ENCODE peak calls at places on chromosomes 7 and 10, in ten cellular contexts. X is GM12865, T is choroid plexus epithelial cell, P is uterus, Q is right lobe of liver, F is A549, S is ovary, Y is fibroblast of lung, M is body of pancreas, W is endodermal cell. B is an unnamed sample.

GRCh38 chr10:58291538-58292174 is 22.7 kb downstream of the CISD1 start:
- DNase-seq in F (peak), X (peak), M (peak), Q (no peak), S (peak), W (no peak), Y (peak), P (no peak), T (peak), B (peak)

GRCh38 chr7:117582219-117582704 is 102.4 kb downstream of the CFTR start:
- DNase-seq in P (peak), X (no peak), T (peak), Y (peak), W (peak), Q (peak), F (peak), S (peak), M (no peak), B (peak)

GRCh38 chr7:21412953-21413352 is 14.9 kb upstream of the SP4 start:
- DNase-seq in W (no peak), X (peak), Q (no peak), F (no peak), P (no peak), S (no peak), Y (no peak), T (no peak), M (no peak), B (no peak)

GRCh38 chr10:7122561-7122960 is 288.3 kb downstream of the SFMBT2 start:
- DNase-seq in Y (no peak), T (no peak), Q (no peak), M (no peak), S (no peak), F (no peak), X (no peak), W (no peak), P (no peak), B (no peak)

GRCh38 chr10:54585572-54585971 is 215.5 kb downstream of the PCDH15 start:
- DNase-seq in Q (no peak), T (no peak), X (no peak), Y (no peak), P (no peak), M (no peak), W (no peak), S (no peak), F (no peak), B (no peak)

GRCh38 chr7:33784000-33784399 is 121.3 kb upstream of the BMPER start:
- DNase-seq in Y (no peak), W (no peak), F (no peak), X (no peak), Q (no peak), M (no peak), P (no peak), S (no peak), T (no peak), B (no peak)

GRCh38 chr7:15326044-15326644 is 235.7 kb downstream of the AGMO start:
- DNase-seq in Q (no peak), Y (peak), T (peak), M (no peak), X (peak), F (peak), W (no peak), P (no peak), S (no peak), B (peak)

GRCh38 chr10:93384006-93384405 is 98.1 kb downstream of the MYOF start:
- DNase-seq in T (no peak), P (no peak), M (no peak), Q (no peak), F (peak), X (no peak), Y (no peak), W (no peak), S (no peak), B (no peak)

GRCh38 chr10:131063311-131063710 is 248.2 kb downstream of the TCERG1L start:
- DNase-seq in T (no peak), W (no peak), P (no peak), F (no peak), S (no peak), X (no peak), Q (no peak), M (no peak), Y (no peak), B (no peak)

GRCh38 chr7:152869041-152869676 is 109.6 kb downstream of the ACTR3B start:
- DNase-seq in F (no peak), P (no peak), X (no peak), Y (no peak), W (no peak), M (no peak), Q (no peak), S (no peak), T (no peak), B (no peak)

GRCh38 chr7:105996860-105997737 is 34.0 kb downstream of the CDHR3 start:
- DNase-seq in W (no peak), Y (no peak), Q (peak), S (no peak), X (no peak), F (no peak), M (no peak), P (no peak), T (no peak), B (no peak)

GRCh38 chr10:78891741-78892140 is 177.0 kb upstream of the ZMIZ1 start:
- DNase-seq in W (peak), S (no peak), F (no peak), P (no peak), Q (no peak), X (no peak), T (no peak), Y (no peak), M (no peak), B (no peak)

GRCh38 chr10:89427629-89428028 is 13.3 kb downstream of the IFIT5 start:
- DNase-seq in X (no peak), Q (no peak), W (no peak), T (peak), Y (peak), P (no peak), M (no peak), S (no peak), F (no peak), B (peak)

GRCh38 chr10:25465582-25466372 is 291.0 kb downstream of the GPR158 start:
- DNase-seq in F (no peak), M (no peak), P (no peak), Y (no peak), Q (no peak), X (no peak), S (no peak), T (no peak), W (no peak), B (no peak)

GRCh38 chr10:110706690-110707098 is 62.6 kb downstream of the RBM20 start:
- DNase-seq in S (no peak), W (no peak), M (no peak), F (no peak), P (no peak), Y (peak), Q (no peak), X (no peak), T (peak), B (peak)

GRCh38 chr7:46696741-46697140 is 775.7 kb upstream of the IGFBP3 start:
- DNase-seq in Q (no peak), F (no peak), P (no peak), S (no peak), Y (no peak), X (no peak), W (no peak), T (no peak), M (no peak), B (no peak)

GRCh38 chr10:104025524-104025923 is 58.6 kb downstream of the SLK start:
- DNase-seq in T (no peak), M (no peak), Q (no peak), W (no peak), P (no peak), S (no peak), F (no peak), Y (no peak), X (no peak), B (no peak)

GRCh38 chr7:105769951-105770628 is 106.3 kb downstream of the ATXN7L1 start:
- DNase-seq in Q (no peak), S (no peak), Y (peak), X (peak), W (no peak), P (no peak), F (peak), M (no peak), T (no peak), B (peak)

DNA sequence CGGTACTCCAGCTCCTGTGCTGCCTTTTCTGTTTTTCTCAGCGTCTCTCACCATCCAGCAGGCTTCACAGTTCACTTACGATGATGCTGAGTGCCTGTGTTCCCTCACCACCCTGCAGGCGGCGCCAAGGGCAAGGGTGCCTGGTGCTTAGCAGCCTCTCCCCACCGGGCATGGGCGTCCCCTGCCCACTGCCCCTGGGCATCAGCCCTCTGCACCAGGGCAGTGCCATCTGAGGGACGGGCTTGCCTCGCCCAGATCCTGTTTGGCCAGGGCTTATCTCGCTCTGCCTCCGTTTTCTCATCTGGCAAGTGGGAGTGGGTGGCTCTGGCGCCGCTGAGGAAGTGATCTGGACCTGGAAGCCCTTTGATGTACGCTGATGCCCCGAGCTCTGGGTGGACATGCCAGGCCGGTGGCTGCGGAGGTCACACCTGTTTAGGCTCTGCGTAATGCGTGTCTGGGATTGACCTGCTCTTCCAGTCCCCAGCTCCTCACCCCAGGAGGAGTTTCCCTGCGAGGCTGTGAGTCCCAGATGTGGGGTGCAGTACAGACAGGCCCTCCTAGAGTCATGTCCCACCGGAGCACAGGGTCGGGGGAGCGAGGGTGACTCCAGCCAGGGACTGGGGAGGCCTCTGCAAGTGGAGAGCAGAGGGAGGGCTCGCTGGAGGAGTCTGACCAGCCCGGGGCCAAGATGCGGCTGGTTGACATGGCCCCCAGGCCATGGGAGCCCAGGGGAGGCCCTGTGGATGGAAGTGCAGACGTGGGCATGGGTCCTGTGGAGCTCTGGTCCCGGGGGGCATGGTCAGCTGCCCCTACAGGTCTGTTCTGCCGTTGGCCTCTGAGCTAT is 11.8 kb downstream of the TTYH3 start:
- DNase-seq in M (no peak), Y (no peak), P (no peak), T (no peak), S (peak), X (peak), Q (no peak), W (peak), F (no peak), B (no peak)
- TF ChIP-seq CTCF in M (no peak), Y (no peak), P (no peak), T (peak), S (no peak), X (peak), Q (no peak), W (peak), F (no peak), B (peak)

GRCh38 chr7:100611983-100612729 is at the start of gene MOSPD3:
- DNase-seq in W (peak), S (peak), X (peak), M (peak), Y (peak), T (peak), F (peak), Q (peak), P (peak), B (peak)
- H3K4me3 ChIP-seq in W (peak), S (peak), X (peak), M (peak), Y (peak), T (peak), F (peak), Q (peak), P (peak), B (peak)

GRCh38 chr7:141754939-141755338 is 9.0 kb upstream of the TAS2R3 start:
- DNase-seq in S (no peak), P (no peak), X (peak), Y (peak), T (peak), Q (no peak), M (no peak), F (no peak), W (peak), B (no peak)
- TF ChIP-seq CTCF in S (no peak), P (no peak), X (peak), Y (peak), T (peak), Q (peak), M (no peak), F (peak), W (peak), B (peak)

GRCh38 chr10:27258492-27258837 is 17.9 kb upstream of the ACBD5 start:
- DNase-seq in X (no peak), S (no peak), P (no peak), M (no peak), Q (no peak), F (no peak), Y (no peak), T (no peak), W (no peak), B (no peak)

GRCh38 chr10:27256299-27256698 is 15.7 kb upstream of the ACBD5 start:
- DNase-seq in F (no peak), M (no peak), P (no peak), X (no peak), S (no peak), Q (no peak), W (no peak), Y (no peak), T (no peak), B (no peak)

GRCh38 chr10:27256790-27257189 is 16.2 kb upstream of the ACBD5 start:
- DNase-seq in T (no peak), P (no peak), W (no peak), F (no peak), Y (no peak), S (no peak), X (no peak), Q (no peak), M (no peak), B (no peak)

GRCh38 chr10:27258838-27259532 is 18.4 kb upstream of the ACBD5 start:
- DNase-seq in Q (peak), M (no peak), F (no peak), W (peak), P (no peak), T (no peak), Y (no peak), X (no peak), S (no peak), B (no peak)
- H3K4me3 ChIP-seq in Q (peak), M (peak), F (peak), W (peak), P (peak), T (peak), Y (peak), X (no peak), S (peak), B (peak)

DNA sequence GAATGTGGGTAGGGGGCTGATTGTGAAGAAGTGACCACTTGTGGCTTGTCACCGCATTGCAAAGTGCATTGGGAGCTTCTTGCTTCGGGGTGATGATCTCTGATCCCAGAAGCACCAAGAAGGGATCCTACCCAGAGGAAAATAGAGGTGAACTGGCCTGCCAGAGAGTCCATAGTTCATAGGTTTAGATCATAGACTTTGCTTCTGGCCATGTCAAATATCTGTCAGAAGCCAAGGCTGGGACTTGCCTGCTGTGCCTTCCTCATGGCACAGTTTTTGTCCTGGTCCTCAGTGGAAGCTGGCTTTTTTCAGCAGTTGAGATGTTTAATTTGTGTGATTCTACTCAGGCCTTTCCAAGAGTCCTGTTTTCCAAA is 1.1 kb downstream of the ZSWIM8 start:
- DNase-seq in P (no peak), W (peak), F (peak), Y (no peak), M (no peak), T (no peak), X (no peak), Q (no peak), S (no peak), B (no peak)
- TF ChIP-seq CTCF in P (no peak), W (no peak), F (no peak), Y (no peak), M (no peak), T (no peak), X (no peak), Q (no peak), S (no peak), B (no peak)

GRCh38 chr10:16866861-16867260 is 49.6 kb upstream of the RSU1 start:
- DNase-seq in Y (no peak), T (no peak), Q (no peak), M (no peak), W (no peak), S (no peak), P (no peak), X (no peak), F (no peak), B (no peak)

GRCh38 chr10:16867990-16868389 is 50.8 kb upstream of the RSU1 start:
- DNase-seq in T (no peak), P (no peak), Q (no peak), M (no peak), S (no peak), Y (no peak), F (no peak), X (no peak), W (no peak), B (no peak)

GRCh38 chr10:16863766-16864165 is 46.5 kb upstream of the RSU1 start:
- DNase-seq in S (no peak), X (no peak), Q (no peak), Y (no peak), W (no peak), M (no peak), P (no peak), F (no peak), T (no peak), B (no peak)

GRCh38 chr10:16870331-16870730 is 53.1 kb upstream of the RSU1 start:
- DNase-seq in M (no peak), P (no peak), S (no peak), F (no peak), W (no peak), Y (no peak), X (no peak), Q (no peak), T (no peak), B (no peak)

GRCh38 chr10:16867556-16867955 is 50.3 kb upstream of the RSU1 start:
- DNase-seq in Q (no peak), T (peak), Y (peak), P (no peak), W (no peak), F (no peak), X (no peak), M (no peak), S (no peak), B (peak)
- H3K4me3 ChIP-seq in Q (no peak), T (no peak), Y (no peak), P (no peak), W (no peak), F (no peak), X (no peak), M (no peak), S (no peak), B (no peak)

DNA sequence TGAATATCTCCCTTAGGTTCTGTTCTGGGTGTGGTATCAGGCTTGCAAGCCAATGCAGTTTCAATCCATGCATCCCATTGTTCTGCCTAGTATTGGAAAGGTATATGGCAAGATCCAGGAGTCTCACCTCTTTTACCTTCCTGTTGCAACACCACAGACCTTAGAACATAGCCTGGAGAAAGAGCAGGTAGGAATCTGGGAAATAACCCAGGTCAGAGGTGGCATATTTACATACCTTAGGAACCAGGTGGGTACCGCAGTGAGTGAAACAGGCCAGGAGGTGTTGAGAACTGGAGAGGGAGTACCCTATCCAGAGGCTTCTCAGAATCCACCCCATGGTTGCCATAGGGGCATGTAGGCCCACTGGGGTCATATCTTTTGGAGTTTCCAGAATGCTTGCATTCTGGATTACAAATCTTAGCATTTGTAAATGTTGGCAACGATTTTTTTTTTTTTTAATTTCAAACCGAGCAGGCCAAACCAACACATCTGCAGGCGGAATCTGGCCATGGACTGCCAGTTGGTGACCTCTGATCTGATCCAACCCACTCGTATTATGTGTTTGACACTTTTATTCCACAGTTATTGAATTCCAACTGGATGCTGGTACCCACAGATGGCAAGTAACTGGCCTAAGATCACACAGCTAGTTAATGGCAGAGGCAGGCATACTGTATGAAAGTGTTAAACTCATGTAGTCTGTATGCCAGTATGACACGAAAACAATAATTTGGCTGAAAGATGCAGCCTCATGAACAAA is 180.3 kb upstream of the TCF7L2 start:
- DNase-seq in M (no peak), T (no peak), P (no peak), X (no peak), S (no peak), Y (no peak), Q (no peak), F (no peak), W (no peak), B (no peak)
- TF ChIP-seq CTCF in M (no peak), T (no peak), P (no peak), X (no peak), S (no peak), Y (no peak), Q (no peak), F (no peak), W (no peak), B (no peak)

GRCh38 chr10:2745666-2746065 is 321.7 kb upstream of the PFKP start:
- DNase-seq in P (no peak), T (no peak), M (no peak), Y (no peak), Q (no peak), S (no peak), X (no peak), F (no peak), W (no peak), B (no peak)

GRCh38 chr10:2746638-2747037 is 320.7 kb upstream of the PFKP start:
- DNase-seq in M (no peak), P (no peak), W (no peak), X (no peak), T (no peak), Q (no peak), F (no peak), S (no peak), Y (no peak), B (no peak)

GRCh38 chr10:2744547-2745212 is 322.7 kb upstream of the PFKP start:
- DNase-seq in P (no peak), M (no peak), S (no peak), Y (no peak), W (no peak), F (no peak), Q (no peak), X (peak), T (no peak), B (no peak)

GRCh38 chr10:2748287-2748686 is 319.1 kb upstream of the PFKP start:
- DNase-seq in F (no peak), Y (no peak), T (no peak), Q (no peak), M (no peak), P (no peak), X (no peak), S (no peak), W (no peak), B (no peak)
- H3K4me3 ChIP-seq in F (no peak), Y (no peak), T (no peak), Q (no peak), M (no peak), P (no peak), X (no peak), S (no peak), W (no peak), B (no peak)

B was measured in astrocyte of the spinal cord.